ENCODE peak calls at places on chromosomes 12 and 14, in nine cellular contexts. V is stomach, W is HepG2, I is sigmoid colon, E is K562, Z is GM12878, C is transverse colon, O is suprapubic skin, F is H1. G is an unnamed sample.

GRCh38 chr14:75417674-75418073 is 10.1 kb upstream of the JDP2 start:
- DNase-seq in C (no peak), W (peak), Z (no peak), E (no peak), O (no peak), V (no peak), I (no peak), F (no peak), G (no peak)

GRCh38 chr14:43418314-43418713 is 1088.8 kb downstream of the FSCB start:
- DNase-seq in O (no peak), E (no peak), W (no peak), Z (no peak), V (no peak), I (no peak), F (no peak), C (no peak), G (no peak)

GRCh38 chr14:52076334-52076733 is 7.5 kb upstream of the NID2 start:
- DNase-seq in Z (no peak), E (no peak), F (no peak), V (no peak), O (no peak), C (no peak), I (no peak), W (no peak), G (no peak)

GRCh38 chr12:17928708-17929366 is 161.2 kb downstream of the RERGL start:
- DNase-seq in V (no peak), W (peak), F (peak), O (no peak), I (no peak), E (no peak), C (no peak), Z (no peak), G (no peak)

GRCh38 chr14:52267501-52268190 is at the start of gene PTGDR:
- DNase-seq in I (no peak), C (peak), W (no peak), Z (no peak), E (no peak), F (no peak), V (peak), O (no peak), G (peak)

GRCh38 chr12:96236221-96236822 is 42.1 kb downstream of the ELK3 start:
- DNase-seq in I (peak), W (no peak), E (no peak), C (peak), O (no peak), Z (no peak), V (no peak), F (no peak), G (peak)

GRCh38 chr12:113582521-113583218 is 111.0 kb upstream of the LHX5 start:
- DNase-seq in Z (no peak), F (no peak), C (no peak), I (no peak), O (no peak), W (no peak), E (peak), V (no peak), G (no peak)

GRCh38 chr12:93573552-93574223 is 1.2 kb downstream of the SOCS2 start:
- DNase-seq in C (peak), Z (no peak), I (no peak), E (no peak), F (no peak), O (peak), V (no peak), W (no peak), G (no peak)

GRCh38 chr12:112381421-112381897 is 772 bp downstream of the HECTD4 start:
- DNase-seq in Z (no peak), F (no peak), E (no peak), C (peak), I (no peak), W (no peak), O (no peak), V (peak), G (no peak)

GRCh38 chr12:22670762-22671161 is 45.8 kb downstream of the ETNK1 start:
- DNase-seq in V (no peak), C (no peak), W (no peak), O (no peak), I (no peak), E (no peak), F (no peak), Z (no peak), G (no peak)

GRCh38 chr14:80930836-80931389 is 10.6 kb downstream of the CEP128 start:
- DNase-seq in F (no peak), O (no peak), V (no peak), W (no peak), E (no peak), Z (peak), C (peak), I (no peak), G (no peak)

GRCh38 chr14:89447182-89447970 is 30.3 kb upstream of the FOXN3 start:
- DNase-seq in Z (no peak), E (no peak), F (no peak), I (peak), V (no peak), W (no peak), C (no peak), O (no peak), G (no peak)

GRCh38 chr12:51926718-51927117 is 19.4 kb downstream of the ACVRL1 start:
- DNase-seq in W (peak), V (peak), F (no peak), C (peak), Z (no peak), O (no peak), E (peak), I (no peak), G (no peak)

GRCh38 chr14:103230021-103230420 is 104.0 kb upstream of the EIF5 start:
- DNase-seq in Z (no peak), E (no peak), O (no peak), I (no peak), V (no peak), W (no peak), C (no peak), F (no peak), G (peak)

GRCh38 chr12:54684636-54685630 is 36.8 kb upstream of the DCD start:
- DNase-seq in V (peak), O (no peak), I (no peak), E (no peak), W (no peak), F (no peak), Z (no peak), C (no peak), G (no peak)

DNA sequence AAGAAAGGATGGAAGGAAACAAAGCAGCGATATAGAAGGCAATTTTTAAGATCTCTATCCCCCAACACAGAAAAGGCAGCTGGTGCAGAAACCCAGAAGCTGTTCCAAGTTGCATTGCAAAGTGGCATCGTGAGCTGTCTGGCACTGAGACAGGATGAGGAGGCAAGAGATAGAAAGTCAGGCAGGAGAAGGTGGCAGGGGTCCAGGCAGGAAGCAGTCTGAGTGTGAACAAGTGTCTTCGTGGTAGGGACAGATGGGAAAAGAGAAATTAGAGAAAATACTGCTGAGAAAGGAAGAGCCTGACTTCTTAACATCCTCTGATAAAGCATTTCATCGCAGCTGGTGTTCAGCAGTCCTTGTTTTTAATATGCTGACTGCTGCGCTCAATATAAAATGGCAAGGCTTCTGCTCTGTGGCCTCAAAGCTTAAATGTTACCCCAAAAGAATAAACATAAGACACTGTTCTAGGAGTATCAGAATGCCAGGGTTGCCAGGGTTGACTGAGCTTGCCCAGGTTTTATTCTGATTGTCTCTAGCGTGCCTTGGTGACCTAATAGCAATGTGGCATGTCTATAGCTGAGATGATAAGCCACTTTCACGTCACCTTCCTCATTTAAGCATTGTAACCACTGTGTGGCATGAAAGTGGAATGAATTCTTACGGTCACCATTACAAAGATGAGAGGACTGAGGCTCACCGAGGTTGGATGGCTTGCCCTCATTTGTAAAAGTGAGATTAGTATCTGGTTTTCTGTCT is 397.6 kb downstream of the NUAK1 start:
- DNase-seq in Z (no peak), W (no peak), C (no peak), F (no peak), E (no peak), V (no peak), O (no peak), I (peak), G (no peak)
- TF ChIP-seq POLR2AphosphoS5 in Z (no peak), W (no peak), C (no peak), F (no peak), E (no peak), V (no peak), O (no peak), I (no peak), G (no peak)

GRCh38 chr12:40034156-40034555 is 71.7 kb downstream of the SLC2A13 start:
- DNase-seq in V (no peak), E (no peak), F (no peak), C (no peak), Z (no peak), W (no peak), I (no peak), O (no peak), G (no peak)

GRCh38 chr12:40031965-40032364 is 73.9 kb downstream of the SLC2A13 start:
- DNase-seq in I (no peak), Z (no peak), F (no peak), O (no peak), W (no peak), C (no peak), E (no peak), V (no peak), G (no peak)

GRCh38 chr12:40034712-40035111 is 71.2 kb downstream of the SLC2A13 start:
- DNase-seq in E (no peak), I (no peak), W (no peak), C (no peak), O (no peak), F (no peak), Z (no peak), V (no peak), G (no peak)

GRCh38 chr12:40033260-40033649 is 72.6 kb downstream of the SLC2A13 start:
- DNase-seq in F (no peak), V (peak), O (no peak), W (no peak), E (no peak), Z (no peak), C (peak), I (no peak), G (no peak)

DNA sequence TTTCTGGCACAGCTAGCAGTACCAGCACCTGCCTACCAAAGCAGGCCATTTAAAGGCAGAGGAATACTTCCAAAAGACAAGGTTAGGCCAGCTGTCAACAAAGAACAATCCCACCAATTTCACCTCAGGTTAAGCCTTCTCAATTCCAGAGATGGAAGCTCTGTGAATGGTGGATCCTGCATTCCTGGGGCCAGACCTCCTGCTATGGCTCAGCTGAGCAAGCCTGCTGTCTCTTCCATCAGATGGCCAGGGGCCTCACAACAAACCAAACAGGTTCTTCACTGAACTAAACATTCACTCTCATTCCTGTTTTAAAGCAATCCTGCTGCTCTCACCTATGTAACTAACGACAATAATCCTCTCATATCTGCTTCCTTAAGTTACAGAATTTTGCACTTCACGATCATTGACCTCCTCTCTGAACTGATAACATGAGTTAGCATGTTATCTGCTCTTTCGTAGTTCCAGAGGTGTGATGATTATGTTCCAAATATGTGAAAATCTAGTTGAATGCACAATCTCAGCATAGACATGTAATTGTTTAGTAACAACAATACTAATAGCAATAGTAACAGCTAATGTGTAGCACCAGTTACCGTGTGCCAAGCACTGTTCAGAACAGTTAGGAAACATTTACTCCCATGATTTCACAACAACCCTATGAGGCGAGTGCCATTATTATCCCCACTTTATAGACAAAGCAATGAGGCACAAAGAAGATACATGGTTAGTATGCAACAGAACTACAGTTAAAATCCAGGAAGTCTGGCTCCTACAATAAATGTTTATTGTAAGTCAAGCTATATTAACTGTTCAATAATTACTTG is 73.2 kb downstream of the SLC2A13 start:
- DNase-seq in F (no peak), O (no peak), E (no peak), W (no peak), V (no peak), C (no peak), I (no peak), Z (no peak), G (no peak)
- TF ChIP-seq EP300 in F (no peak), O (no peak), E (no peak), W (no peak), V (no peak), C (no peak), I (no peak), Z (no peak), G (no peak)

DNA sequence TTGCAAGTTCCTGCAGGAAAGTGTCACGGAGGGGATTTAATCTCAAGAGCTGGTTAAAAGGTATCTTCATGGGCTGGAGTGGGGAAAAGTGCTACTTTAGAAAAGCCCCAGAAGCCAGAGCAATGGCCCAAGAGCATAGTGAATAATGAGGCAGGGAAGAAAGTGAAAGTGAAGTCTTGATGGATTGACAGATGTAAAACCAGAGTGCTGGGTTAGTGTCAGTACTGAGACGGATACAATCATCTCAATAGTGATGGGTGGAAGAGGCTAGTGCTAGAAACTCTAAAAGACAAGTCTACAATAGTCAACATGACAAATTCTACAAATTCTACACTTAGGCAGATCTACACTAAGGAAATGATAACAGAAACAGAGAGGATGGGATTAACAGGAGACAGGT is 68.1 kb downstream of the CIT start:
- DNase-seq in F (no peak), W (no peak), C (no peak), E (no peak), Z (no peak), I (no peak), O (no peak), V (no peak), G (no peak)
- TF ChIP-seq POLR2AphosphoS5 in F (no peak), W (no peak), C (no peak), E (no peak), Z (no peak), I (no peak), O (no peak), V (no peak), G (no peak)

DNA sequence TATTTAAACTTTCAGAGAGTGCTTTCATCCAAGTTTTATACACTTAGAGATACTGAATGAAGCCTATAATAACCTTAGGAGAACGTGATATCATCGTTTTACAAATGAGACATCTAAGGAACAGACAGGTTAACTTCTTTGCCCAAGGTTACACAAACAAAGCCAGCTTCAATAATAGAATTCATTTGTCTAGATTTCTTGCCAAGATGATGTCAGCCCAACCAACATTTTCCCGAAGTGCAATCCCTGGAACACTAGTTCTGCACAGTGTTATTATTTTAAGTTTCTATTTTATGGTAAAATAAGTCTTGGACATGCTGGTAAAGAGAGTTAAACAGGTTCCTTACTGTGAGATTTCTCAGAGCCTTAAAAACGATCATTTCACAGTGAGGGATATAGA is 174.6 kb downstream of the SLC25A21 start:
- DNase-seq in C (no peak), V (no peak), I (no peak), E (no peak), F (no peak), Z (no peak), O (no peak), W (no peak), G (no peak)
- TF ChIP-seq EP300 in C (no peak), V (no peak), I (no peak), E (no peak), F (no peak), Z (no peak), O (no peak), W (no peak), G (no peak)